ENCODE peak calls at places on chromosomes 12 and 14, in seven cellular contexts. J is GM23338, O is uterus, Q is aorta, E is mammary epithelial cell, T is heart left ventricle, P is ovary. S is an unnamed sample.
A peak's percentile ranks its signal among the peaks of the same experiment; 100 is the strongest.

GRCh38 chr14:94499673-94500072 is 9.6 kb downstream of the SERPINA12 start:
- DNase-seq in O (no peak), P (no peak), T (no peak), J (no peak), E (no peak), Q (no peak), S (no peak)

GRCh38 chr14:83071888-83072501 is 1538.3 kb upstream of the SEL1L start:
- DNase-seq in Q (no peak), E (peak; percentile 8), J (peak; percentile 73), O (no peak), T (no peak), P (no peak), S (peak; percentile 23)

GRCh38 chr14:96363751-96364336 is 518 bp downstream of the GSKIP start:
- DNase-seq in P (peak; percentile 42), O (peak; percentile 19), T (peak; percentile 22), E (peak; percentile 63), Q (peak; percentile 81), J (peak; percentile 67), S (peak; percentile 75)

GRCh38 chr14:61877050-61877390 is 114.8 kb downstream of the SNAPC1 start:
- DNase-seq in T (no peak), O (no peak), E (no peak), Q (no peak), J (no peak), P (no peak), S (no peak)

GRCh38 chr12:115584156-115584555 is 693.3 kb downstream of the MED13L start:
- DNase-seq in O (no peak), Q (no peak), P (no peak), T (no peak), E (peak; percentile 61), J (no peak), S (no peak)

GRCh38 chr12:75710361-75711069 is 199.1 kb upstream of the KRR1 start:
- DNase-seq in P (no peak), E (peak; percentile 53), O (no peak), J (no peak), T (no peak), Q (no peak), S (no peak)

GRCh38 chr14:96284430-96284829 is 28.4 kb downstream of the BDKRB1 start:
- DNase-seq in J (no peak), O (no peak), Q (no peak), E (no peak), P (no peak), T (no peak), S (no peak)

GRCh38 chr12:65759735-65760134 is 64.5 kb upstream of the HMGA2 start:
- DNase-seq in Q (no peak), T (no peak), P (no peak), J (no peak), O (no peak), E (no peak), S (no peak)

GRCh38 chr12:116684891-116685290 is 53.0 kb downstream of the SPRING1 start:
- DNase-seq in O (no peak), J (no peak), P (no peak), Q (no peak), E (no peak), T (no peak), S (no peak)

GRCh38 chr12:125683748-125684381 is 618.6 kb downstream of the AACS start:
- DNase-seq in Q (peak; percentile 72), E (no peak), P (no peak), J (peak; percentile 94), O (no peak), T (no peak), S (peak; percentile 75)

GRCh38 chr14:99803803-99804202 is 10.6 kb downstream of the EML1 start:
- DNase-seq in E (no peak), T (no peak), J (no peak), P (no peak), O (no peak), Q (no peak), S (no peak)

GRCh38 chr12:54431911-54432814 is 13.1 kb upstream of the ITGA5 start:
- DNase-seq in T (peak; percentile 84), E (peak; percentile 99), P (peak; percentile 73), Q (peak; percentile 93), J (peak; percentile 83), O (peak; percentile 95), S (peak; percentile 71)

GRCh38 chr12:28328967-28329366 is 138.7 kb downstream of the CCDC91 start:
- DNase-seq in J (no peak), T (no peak), E (no peak), O (no peak), Q (no peak), P (no peak), S (no peak)

GRCh38 chr12:82524020-82524419 is 162.7 kb upstream of the TMTC2 start:
- DNase-seq in J (no peak), T (no peak), Q (no peak), P (no peak), O (no peak), E (no peak), S (peak; percentile 9)

GRCh38 chr14:29339491-29339890 is 572.9 kb downstream of the FOXG1 start:
- DNase-seq in J (no peak), O (no peak), Q (no peak), T (no peak), P (no peak), E (no peak), S (no peak)

GRCh38 chr14:71702799-71703198 is 229.4 kb upstream of the RGS6 start:
- DNase-seq in T (no peak), P (no peak), E (no peak), O (no peak), J (no peak), Q (no peak), S (no peak)

GRCh38 chr12:53182836-53183235 is 2.1 kb upstream of the CSAD start:
- DNase-seq in P (no peak), E (no peak), T (no peak), Q (no peak), J (no peak), O (no peak), S (no peak)

GRCh38 chr12:118061011-118061875 is at the start of gene WSB2:
- DNase-seq in P (peak; percentile 87), Q (peak; percentile 95), J (peak; percentile 77), E (peak; percentile 26), T (peak; percentile 91), O (peak; percentile 80), S (peak; percentile 87)

GRCh38 chr12:27261866-27262265 is 17.8 kb downstream of the STK38L start:
- DNase-seq in E (no peak), T (no peak), P (no peak), Q (no peak), J (no peak), O (no peak), S (no peak)

GRCh38 chr12:19614601-19615442 is 175.5 kb downstream of the AEBP2 start:
- DNase-seq in T (no peak), J (no peak), P (no peak), Q (no peak), O (no peak), E (no peak), S (no peak)

GRCh38 chr12:27207626-27208413 is 36.3 kb upstream of the STK38L start:
- DNase-seq in Q (no peak), E (peak; percentile 83), O (no peak), J (no peak), T (no peak), P (no peak), S (no peak)

GRCh38 chr12:123106640-123107359 is 44.1 kb downstream of the PITPNM2 start:
- DNase-seq in E (no peak), P (no peak), Q (no peak), J (no peak), O (no peak), T (peak; percentile 67), S (no peak)

GRCh38 chr12:51969643-51970042 is 18.1 kb downstream of the ACVR1B start:
- DNase-seq in E (no peak), T (no peak), Q (no peak), J (no peak), P (no peak), O (no peak), S (no peak)

GRCh38 chr12:6965714-6966113 is 4.8 kb downstream of the PHB2 start:
- DNase-seq in P (peak; percentile 18), J (no peak), E (no peak), T (no peak), O (no peak), Q (peak; percentile 28), S (no peak)

GRCh38 chr12:1811281-1811947 is 9.0 kb upstream of the LRTM2 start:
- DNase-seq in J (no peak), Q (no peak), E (no peak), T (no peak), P (no peak), O (no peak), S (no peak)

GRCh38 chr12:90978117-90978770 is 23.3 kb upstream of the CCER1 start:
- DNase-seq in P (no peak), Q (no peak), E (peak; percentile 35), T (no peak), J (peak; percentile 55), O (no peak), S (peak; percentile 69)

GRCh38 chr12:47020211-47020821 is 59.1 kb upstream of the PCED1B start:
- DNase-seq in E (no peak), Q (no peak), P (no peak), T (no peak), J (no peak), O (no peak), S (no peak)

GRCh38 chr12:47023311-47023710 is 56.1 kb upstream of the PCED1B start:
- DNase-seq in Q (no peak), E (no peak), J (no peak), O (no peak), T (no peak), P (no peak), S (no peak)

GRCh38 chr12:47023944-47024343 is 55.5 kb upstream of the PCED1B start:
- DNase-seq in O (no peak), P (no peak), T (no peak), E (peak; percentile 72), J (no peak), Q (no peak), S (no peak)

GRCh38 chr12:47022296-47022695 is 57.1 kb upstream of the PCED1B start:
- DNase-seq in E (peak; percentile 63), Q (no peak), T (no peak), P (no peak), O (no peak), J (no peak), S (no peak)

GRCh38 chr12:47021298-47021697 is 58.1 kb upstream of the PCED1B start:
- DNase-seq in T (no peak), P (no peak), J (peak; percentile 73), O (no peak), E (peak; percentile 93), Q (no peak), S (peak; percentile 72)
- H3K27ac ChIP-seq in T (no peak overlapping the region), P (no peak overlapping the region), J (no peak overlapping the region), O (no peak overlapping the region), E (peak overlapping the region; percentile 61), Q (no peak overlapping the region), S (no peak overlapping the region)

GRCh38 chr12:112124918-112125249 is 476 bp upstream of the TRAFD1 start:
- DNase-seq in P (no peak), J (no peak), O (no peak), Q (no peak), E (no peak), T (no peak), S (no peak)
- H3K4me1 ChIP-seq in P (peaks cover 14% of the 10 kb centered on the region), J (peaks cover 24% of the 10 kb centered on the region), O (no peaks in the 10 kb centered on the region), Q (no peaks in the 10 kb centered on the region), E (peaks cover 18% of the 10 kb centered on the region), T (peaks cover 64% of the 10 kb centered on the region), S (peaks cover 23% of the 10 kb centered on the region)

GRCh38 chr14:24137529-24138395 is 1.8 kb downstream of the PSME1 start:
- DNase-seq in J (no peak), P (no peak), O (no peak), T (no peak), E (no peak), Q (peak; percentile 74), S (no peak)
- H3K27ac ChIP-seq in J (no peak overlapping the region), P (no peak overlapping the region), O (peak overlapping the region; percentile 95), T (peak overlapping the region; percentile 96), E (no peak overlapping the region), Q (no peak overlapping the region), S (no peak overlapping the region)

GRCh38 chr12:106128526-106129430 is 10.0 kb downstream of the NUAK1 start:
- DNase-seq in Q (no peak), O (no peak), J (peak; percentile 49), P (no peak), E (no peak), T (no peak), S (no peak)
- H3K4me1 ChIP-seq in Q (peaks cover 19% of the 10 kb centered on the region), O (peaks cover 14% of the 10 kb centered on the region), J (peaks cover 79% of the 10 kb centered on the region), P (peaks cover 22% of the 10 kb centered on the region), E (peaks cover 29% of the 10 kb centered on the region), T (peaks cover 100% of the 10 kb centered on the region), S (peaks cover 51% of the 10 kb centered on the region)